ENCODE peak calls at places on chromosomes 3 and 15, in eight cellular contexts. One of them, this sample, is unnamed.

GRCh38 chr15:70507772-70508351 is 255.5 kb downstream of the UACA start:
- DNase-seq in GM06990: no peak
- DNase-seq in effector memory CD4-positive, alpha-beta T cell: no peak
- DNase-seq in H4: peak; percentile 90
- DNase-seq in activated T-helper 1 cell treated with anti-CD3 and anti-CD28 coated beads, Interleukin-2, amount 50 U/mL, for 16 hours: no peak
- DNase-seq in natural killer cell: no peak
- DNase-seq in pons: no peak
- DNase-seq in activated CD4-positive, CD25-positive, alpha-beta regulatory T cell: no peak
- DNase-seq in this sample: no peak

GRCh38 chr15:31273258-31273941 is 53.2 kb upstream of the KLF13 start:
- DNase-seq in activated T-helper 1 cell treated with anti-CD3 and anti-CD28 coated beads, Interleukin-2, amount 50 U/mL, for 16 hours: no peak
- DNase-seq in activated CD4-positive, CD25-positive, alpha-beta regulatory T cell: no peak
- DNase-seq in GM06990: no peak
- DNase-seq in pons: no peak
- DNase-seq in H4: no peak
- DNase-seq in natural killer cell: peak; percentile 12
- DNase-seq in effector memory CD4-positive, alpha-beta T cell: no peak
- DNase-seq in this sample: no peak

GRCh38 chr15:91660174-91660649 is 193.3 kb upstream of the SLCO3A1 start:
- DNase-seq in GM06990: no peak
- DNase-seq in effector memory CD4-positive, alpha-beta T cell: no peak
- DNase-seq in activated CD4-positive, CD25-positive, alpha-beta regulatory T cell: no peak
- DNase-seq in activated T-helper 1 cell treated with anti-CD3 and anti-CD28 coated beads, Interleukin-2, amount 50 U/mL, for 16 hours: no peak
- DNase-seq in H4: no peak
- DNase-seq in pons: no peak
- DNase-seq in natural killer cell: no peak
- DNase-seq in this sample: no peak

GRCh38 chr3:56830884-56831283 is 29.1 kb upstream of the ARHGEF3 start:
- DNase-seq in pons: no peak
- DNase-seq in effector memory CD4-positive, alpha-beta T cell: no peak
- DNase-seq in GM06990: no peak
- DNase-seq in activated T-helper 1 cell treated with anti-CD3 and anti-CD28 coated beads, Interleukin-2, amount 50 U/mL, for 16 hours: no peak
- DNase-seq in H4: no peak
- DNase-seq in activated CD4-positive, CD25-positive, alpha-beta regulatory T cell: no peak
- DNase-seq in natural killer cell: no peak
- DNase-seq in this sample: no peak

GRCh38 chr3:53161345-53161819 is 373 bp downstream of the PRKCD start:
- DNase-seq in activated T-helper 1 cell treated with anti-CD3 and anti-CD28 coated beads, Interleukin-2, amount 50 U/mL, for 16 hours: no peak
- DNase-seq in activated CD4-positive, CD25-positive, alpha-beta regulatory T cell: no peak
- DNase-seq in pons: no peak
- DNase-seq in effector memory CD4-positive, alpha-beta T cell: no peak
- DNase-seq in GM06990: peak; percentile 60
- DNase-seq in natural killer cell: no peak
- DNase-seq in H4: no peak
- DNase-seq in this sample: no peak

GRCh38 chr15:34753236-34753894 is 1.4 kb downstream of the GJD2 start:
- DNase-seq in H4: peak; percentile 38
- DNase-seq in GM06990: no peak
- DNase-seq in activated T-helper 1 cell treated with anti-CD3 and anti-CD28 coated beads, Interleukin-2, amount 50 U/mL, for 16 hours: no peak
- DNase-seq in activated CD4-positive, CD25-positive, alpha-beta regulatory T cell: no peak
- DNase-seq in natural killer cell: no peak
- DNase-seq in effector memory CD4-positive, alpha-beta T cell: no peak
- DNase-seq in pons: no peak
- DNase-seq in this sample: peak; percentile 58

GRCh38 chr3:164687211-164687610 is 391.1 kb downstream of the SI start:
- DNase-seq in effector memory CD4-positive, alpha-beta T cell: no peak
- DNase-seq in activated T-helper 1 cell treated with anti-CD3 and anti-CD28 coated beads, Interleukin-2, amount 50 U/mL, for 16 hours: no peak
- DNase-seq in GM06990: no peak
- DNase-seq in natural killer cell: no peak
- DNase-seq in activated CD4-positive, CD25-positive, alpha-beta regulatory T cell: no peak
- DNase-seq in pons: peak; percentile 71
- DNase-seq in H4: no peak
- DNase-seq in this sample: no peak

GRCh38 chr3:176741648-176742047 is 455.6 kb downstream of the TBL1XR1 start:
- DNase-seq in H4: peak; percentile 45
- DNase-seq in effector memory CD4-positive, alpha-beta T cell: no peak
- DNase-seq in natural killer cell: no peak
- DNase-seq in activated T-helper 1 cell treated with anti-CD3 and anti-CD28 coated beads, Interleukin-2, amount 50 U/mL, for 16 hours: no peak
- DNase-seq in activated CD4-positive, CD25-positive, alpha-beta regulatory T cell: no peak
- DNase-seq in pons: no peak
- DNase-seq in GM06990: no peak
- DNase-seq in this sample: no peak

GRCh38 chr3:4742359-4742758 is 236.9 kb upstream of the BHLHE40 start:
- DNase-seq in GM06990: no peak
- DNase-seq in activated CD4-positive, CD25-positive, alpha-beta regulatory T cell: no peak
- DNase-seq in H4: no peak
- DNase-seq in activated T-helper 1 cell treated with anti-CD3 and anti-CD28 coated beads, Interleukin-2, amount 50 U/mL, for 16 hours: no peak
- DNase-seq in natural killer cell: no peak
- DNase-seq in pons: no peak
- DNase-seq in effector memory CD4-positive, alpha-beta T cell: no peak
- DNase-seq in this sample: no peak

GRCh38 chr15:39282663-39283208 is 298.1 kb upstream of the THBS1 start:
- DNase-seq in GM06990: no peak
- DNase-seq in pons: no peak
- DNase-seq in H4: no peak
- DNase-seq in activated CD4-positive, CD25-positive, alpha-beta regulatory T cell: no peak
- DNase-seq in effector memory CD4-positive, alpha-beta T cell: no peak
- DNase-seq in natural killer cell: no peak
- DNase-seq in activated T-helper 1 cell treated with anti-CD3 and anti-CD28 coated beads, Interleukin-2, amount 50 U/mL, for 16 hours: no peak
- DNase-seq in this sample: no peak

GRCh38 chr3:138594150-138594934 is at the start of gene CEP70:
- DNase-seq in H4: peak; percentile 96
- DNase-seq in effector memory CD4-positive, alpha-beta T cell: peak; percentile 86
- DNase-seq in natural killer cell: peak; percentile 87
- DNase-seq in pons: peak; percentile 96
- DNase-seq in GM06990: peak; percentile 85
- DNase-seq in activated T-helper 1 cell treated with anti-CD3 and anti-CD28 coated beads, Interleukin-2, amount 50 U/mL, for 16 hours: peak; percentile 81
- DNase-seq in activated CD4-positive, CD25-positive, alpha-beta regulatory T cell: no peak
- DNase-seq in this sample: peak; percentile 86

GRCh38 chr3:152719264-152719663 is 115.7 kb upstream of the P2RY1 start:
- DNase-seq in GM06990: no peak
- DNase-seq in activated T-helper 1 cell treated with anti-CD3 and anti-CD28 coated beads, Interleukin-2, amount 50 U/mL, for 16 hours: no peak
- DNase-seq in activated CD4-positive, CD25-positive, alpha-beta regulatory T cell: no peak
- DNase-seq in natural killer cell: no peak
- DNase-seq in pons: no peak
- DNase-seq in H4: peak; percentile 78
- DNase-seq in effector memory CD4-positive, alpha-beta T cell: no peak
- DNase-seq in this sample: no peak

GRCh38 chr3:154931484-154931883 is 148.6 kb upstream of the MME start:
- DNase-seq in GM06990: no peak
- DNase-seq in activated CD4-positive, CD25-positive, alpha-beta regulatory T cell: no peak
- DNase-seq in pons: no peak
- DNase-seq in H4: no peak
- DNase-seq in natural killer cell: no peak
- DNase-seq in effector memory CD4-positive, alpha-beta T cell: no peak
- DNase-seq in activated T-helper 1 cell treated with anti-CD3 and anti-CD28 coated beads, Interleukin-2, amount 50 U/mL, for 16 hours: no peak
- DNase-seq in this sample: no peak

GRCh38 chr3:194399166-194399565 is at the start of gene GP5:
- DNase-seq in natural killer cell: no peak
- DNase-seq in GM06990: no peak
- DNase-seq in effector memory CD4-positive, alpha-beta T cell: no peak
- DNase-seq in activated CD4-positive, CD25-positive, alpha-beta regulatory T cell: no peak
- DNase-seq in H4: no peak
- DNase-seq in activated T-helper 1 cell treated with anti-CD3 and anti-CD28 coated beads, Interleukin-2, amount 50 U/mL, for 16 hours: no peak
- DNase-seq in pons: no peak
- DNase-seq in this sample: no peak

GRCh38 chr3:123375014-123375940 is 73.6 kb downstream of the ADCY5 start:
- DNase-seq in effector memory CD4-positive, alpha-beta T cell: no peak
- DNase-seq in natural killer cell: no peak
- DNase-seq in activated CD4-positive, CD25-positive, alpha-beta regulatory T cell: no peak
- DNase-seq in GM06990: no peak
- DNase-seq in activated T-helper 1 cell treated with anti-CD3 and anti-CD28 coated beads, Interleukin-2, amount 50 U/mL, for 16 hours: no peak
- DNase-seq in H4: no peak
- DNase-seq in pons: no peak
- DNase-seq in this sample: no peak

GRCh38 chr15:76987896-76988860 is 6.7 kb upstream of the PSTPIP1 start:
- DNase-seq in activated T-helper 1 cell treated with anti-CD3 and anti-CD28 coated beads, Interleukin-2, amount 50 U/mL, for 16 hours: peak; percentile 47
- DNase-seq in activated CD4-positive, CD25-positive, alpha-beta regulatory T cell: no peak
- DNase-seq in H4: no peak
- DNase-seq in pons: peak; percentile 24
- DNase-seq in effector memory CD4-positive, alpha-beta T cell: no peak
- DNase-seq in natural killer cell: no peak
- DNase-seq in GM06990: peak; percentile 78
- DNase-seq in this sample: no peak

GRCh38 chr15:60396560-60396963 is 1.2 kb downstream of the ANXA2 start:
- DNase-seq in effector memory CD4-positive, alpha-beta T cell: no peak
- DNase-seq in GM06990: no peak
- DNase-seq in pons: no peak
- DNase-seq in activated CD4-positive, CD25-positive, alpha-beta regulatory T cell: no peak
- DNase-seq in natural killer cell: no peak
- DNase-seq in activated T-helper 1 cell treated with anti-CD3 and anti-CD28 coated beads, Interleukin-2, amount 50 U/mL, for 16 hours: no peak
- DNase-seq in H4: no peak
- DNase-seq in this sample: no peak

GRCh38 chr3:102087236-102087635 is 237.9 kb downstream of the NFKBIZ start:
- DNase-seq in effector memory CD4-positive, alpha-beta T cell: no peak
- DNase-seq in natural killer cell: no peak
- DNase-seq in H4: no peak
- DNase-seq in pons: no peak
- DNase-seq in activated T-helper 1 cell treated with anti-CD3 and anti-CD28 coated beads, Interleukin-2, amount 50 U/mL, for 16 hours: no peak
- DNase-seq in GM06990: no peak
- DNase-seq in activated CD4-positive, CD25-positive, alpha-beta regulatory T cell: no peak
- DNase-seq in this sample: no peak

GRCh38 chr3:25259871-25260270 is 168.2 kb upstream of the RARB start:
- DNase-seq in effector memory CD4-positive, alpha-beta T cell: no peak
- DNase-seq in natural killer cell: no peak
- DNase-seq in pons: peak; percentile 12
- DNase-seq in activated T-helper 1 cell treated with anti-CD3 and anti-CD28 coated beads, Interleukin-2, amount 50 U/mL, for 16 hours: no peak
- DNase-seq in activated CD4-positive, CD25-positive, alpha-beta regulatory T cell: no peak
- DNase-seq in GM06990: no peak
- DNase-seq in H4: peak; percentile 13
- DNase-seq in this sample: no peak

GRCh38 chr15:100571592-100572167 is 30.3 kb downstream of the LINS1 start:
- DNase-seq in activated T-helper 1 cell treated with anti-CD3 and anti-CD28 coated beads, Interleukin-2, amount 50 U/mL, for 16 hours: no peak
- DNase-seq in H4: no peak
- DNase-seq in natural killer cell: no peak
- DNase-seq in effector memory CD4-positive, alpha-beta T cell: no peak
- DNase-seq in GM06990: no peak
- DNase-seq in pons: no peak
- DNase-seq in activated CD4-positive, CD25-positive, alpha-beta regulatory T cell: no peak
- DNase-seq in this sample: no peak

GRCh38 chr3:66165679-66166078 is 55.1 kb upstream of the SLC25A26 start:
- DNase-seq in activated T-helper 1 cell treated with anti-CD3 and anti-CD28 coated beads, Interleukin-2, amount 50 U/mL, for 16 hours: no peak
- DNase-seq in effector memory CD4-positive, alpha-beta T cell: no peak
- DNase-seq in GM06990: no peak
- DNase-seq in natural killer cell: no peak
- DNase-seq in H4: no peak
- DNase-seq in pons: no peak
- DNase-seq in activated CD4-positive, CD25-positive, alpha-beta regulatory T cell: no peak
- DNase-seq in this sample: no peak

GRCh38 chr3:150454622-150455021 is 46.5 kb downstream of the TSC22D2 start:
- DNase-seq in activated T-helper 1 cell treated with anti-CD3 and anti-CD28 coated beads, Interleukin-2, amount 50 U/mL, for 16 hours: no peak
- DNase-seq in GM06990: no peak
- DNase-seq in effector memory CD4-positive, alpha-beta T cell: no peak
- DNase-seq in pons: no peak
- DNase-seq in H4: no peak
- DNase-seq in activated CD4-positive, CD25-positive, alpha-beta regulatory T cell: no peak
- DNase-seq in natural killer cell: no peak
- DNase-seq in this sample: no peak

GRCh38 chr15:85623648-85624047 is 171.1 kb downstream of the KLHL25 start:
- DNase-seq in natural killer cell: no peak
- DNase-seq in activated T-helper 1 cell treated with anti-CD3 and anti-CD28 coated beads, Interleukin-2, amount 50 U/mL, for 16 hours: no peak
- DNase-seq in activated CD4-positive, CD25-positive, alpha-beta regulatory T cell: no peak
- DNase-seq in effector memory CD4-positive, alpha-beta T cell: no peak
- DNase-seq in GM06990: no peak
- DNase-seq in pons: no peak
- DNase-seq in H4: no peak
- DNase-seq in this sample: no peak

GRCh38 chr15:35705030-35705884 is 159.3 kb upstream of the DPH6 start:
- DNase-seq in activated CD4-positive, CD25-positive, alpha-beta regulatory T cell: no peak
- DNase-seq in pons: no peak
- DNase-seq in activated T-helper 1 cell treated with anti-CD3 and anti-CD28 coated beads, Interleukin-2, amount 50 U/mL, for 16 hours: no peak
- DNase-seq in GM06990: no peak
- DNase-seq in effector memory CD4-positive, alpha-beta T cell: no peak
- DNase-seq in H4: no peak
- DNase-seq in natural killer cell: no peak
- DNase-seq in this sample: no peak

GRCh38 chr3:184636774-184637316 is 75.0 kb downstream of the MAGEF1 start:
- DNase-seq in activated CD4-positive, CD25-positive, alpha-beta regulatory T cell: no peak
- DNase-seq in pons: no peak
- DNase-seq in natural killer cell: no peak
- DNase-seq in effector memory CD4-positive, alpha-beta T cell: no peak
- DNase-seq in activated T-helper 1 cell treated with anti-CD3 and anti-CD28 coated beads, Interleukin-2, amount 50 U/mL, for 16 hours: no peak
- DNase-seq in GM06990: no peak
- DNase-seq in H4: peak; percentile 97
- DNase-seq in this sample: no peak